ENCODE peak calls at places on chromosomes 13 and 19, in eight cellular contexts. Z is mucosa of descending colon; R is iPS-NIHi11; E is AG04450; M is NCI-H1930; B is Caki2; D is stimulated activated CD4-positive, alpha-beta T cell treated with anti-CD3 and anti-CD28 coated beads, Interleukin-1b, Interleukin-23, amount 100 ng/mL, for 1 hour; A is G401. F is an unnamed sample.

GRCh38 chr13:35157143-35157755 is 215.2 kb downstream of the NBEA start:
- DNase-seq in Z (no peak), R (peak), E (peak), M (peak), B (peak), D (no peak), A (peak), F (peak)

GRCh38 chr13:25276748-25277147 is 10.5 kb downstream of the MTMR6 start:
- DNase-seq in Z (no peak), R (no peak), E (no peak), M (no peak), B (no peak), D (no peak), A (no peak), F (no peak)

GRCh38 chr13:25295228-25295627 is 6.2 kb upstream of the NUP58 start:
- DNase-seq in Z (no peak), R (no peak), E (no peak), M (no peak), B (no peak), D (no peak), A (no peak), F (no peak)

GRCh38 chr13:76667551-76667950 is 218.7 kb downstream of the KCTD12 start:
- DNase-seq in Z (no peak), R (no peak), E (peak), M (no peak), B (no peak), D (no peak), A (peak), F (no peak)

GRCh38 chr13:112905619-112905989 is 63.4 kb upstream of the MCF2L start:
- DNase-seq in Z (no peak), R (no peak), E (no peak), M (no peak), B (no peak), D (no peak), A (no peak), F (no peak)

GRCh38 chr19:18568367-18568766 is 3.3 kb upstream of the UBA52 start:
- DNase-seq in Z (no peak), R (no peak), E (no peak), M (no peak), B (no peak), D (no peak), A (no peak), F (no peak)

GRCh38 chr13:110239280-110240120 is 67.5 kb downstream of the COL4A1 start:
- DNase-seq in Z (no peak), R (no peak), E (no peak), M (no peak), B (no peak), D (no peak), A (no peak), F (no peak)

GRCh38 chr13:95546919-95547318 is 5.6 kb upstream of the CLDN10 start:
- DNase-seq in Z (no peak), R (no peak), E (no peak), M (no peak), B (no peak), D (no peak), A (no peak), F (no peak)

GRCh38 chr13:37526710-37527446 is 71.7 kb downstream of the POSTN start:
- DNase-seq in Z (no peak), R (no peak), E (no peak), M (no peak), B (no peak), D (no peak), A (no peak), F (peak)

GRCh38 chr19:14096272-14096992 is 5.9 kb upstream of the SAMD1 start:
- DNase-seq in Z (no peak), R (no peak), E (no peak), M (no peak), B (no peak), D (no peak), A (no peak), F (no peak)

F was measured in NCI-H2081 treated with DMSO at 0.1 percent for 48 hours.